ENCODE peak calls at places on chromosomes 11 and 22, in nine cellular contexts. D is Calu3, W is AG10803, Y is GM10248, F is Caco-2, U is OCI-LY7, T is tibial artery, N is endothelial cell of umbilical vein, K is IMR-90. J is an unnamed sample.

GRCh38 chr11:27898166-27898565 is 197.9 kb upstream of the BDNF start:
- DNase-seq in D (no peak), W (no peak), Y (no peak), F (no peak), U (no peak), T (no peak), N (no peak), K (no peak), J (no peak)

GRCh38 chr22:24208012-24208749 is 26.9 kb downstream of the SUSD2 start:
- DNase-seq in D (peak; percentile 60), W (peak; percentile 97), Y (no peak), F (peak; percentile 64), U (no peak), T (peak; percentile 78), N (peak; percentile 98), K (peak; percentile 98), J (peak; percentile 60)

GRCh38 chr11:14537134-14537599 is 17.0 kb upstream of the PSMA1 start:
- DNase-seq in D (peak; percentile 22), W (peak; percentile 8), Y (peak; percentile 67), F (peak; percentile 47), U (peak; percentile 40), T (peak; percentile 25), N (peak; percentile 60), K (peak; percentile 15), J (no peak)

GRCh38 chr11:2783536-2784082 is 83.8 kb upstream of the KCNQ1OT1 start:
- DNase-seq in D (no peak), W (no peak), Y (no peak), F (no peak), U (no peak), T (no peak), N (no peak), K (peak; percentile 4), J (no peak)

GRCh38 chr11:102139081-102139498 is 28.8 kb downstream of the YAP1 start:
- DNase-seq in D (no peak), W (peak; percentile 82), Y (no peak), F (no peak), U (no peak), T (no peak), N (peak; percentile 13), K (peak; percentile 93), J (peak; percentile 63)

GRCh38 chr11:65871811-65872548 is 620 bp downstream of the EFEMP2 start:
- DNase-seq in D (no peak), W (peak; percentile 39), Y (no peak), F (no peak), U (no peak), T (no peak), N (peak; percentile 46), K (no peak), J (no peak)

GRCh38 chr11:104164028-104164520 is at the start of gene PDGFD:
- DNase-seq in D (peak; percentile 79), W (peak; percentile 66), Y (peak; percentile 47), F (no peak), U (peak; percentile 87), T (peak; percentile 66), N (peak; percentile 89), K (peak; percentile 70), J (peak; percentile 38)

GRCh38 chr11:106398396-106399074 is 321.1 kb downstream of the AASDHPPT start:
- DNase-seq in D (no peak), W (peak; percentile 39), Y (no peak), F (no peak), U (no peak), T (no peak), N (no peak), K (peak; percentile 57), J (no peak)

GRCh38 chr11:122488892-122489291 is 166.6 kb upstream of the UBASH3B start:
- DNase-seq in D (no peak), W (no peak), Y (no peak), F (no peak), U (no peak), T (no peak), N (no peak), K (no peak), J (no peak)

GRCh38 chr22:22076937-22077703 is 94.5 kb upstream of the TOP3B start:
- DNase-seq in D (no peak), W (no peak), Y (no peak), F (no peak), U (no peak), T (no peak), N (no peak), K (peak; percentile 26), J (no peak)

GRCh38 chr22:46542011-46542985 is 4.9 kb upstream of the CELSR1 start:
- DNase-seq in D (peak; percentile 91), W (peak; percentile 56), Y (peak; percentile 92), F (peak; percentile 88), U (peak; percentile 71), T (peak; percentile 58), N (peak; percentile 66), K (peak; percentile 50), J (peak; percentile 40)

GRCh38 chr22:49815641-49816071 is 12.0 kb downstream of the BRD1 start:
- DNase-seq in D (peak; percentile 60), W (no peak), Y (no peak), F (no peak), U (no peak), T (no peak), N (no peak), K (peak; percentile 19), J (no peak)

GRCh38 chr11:9990221-9990973 is 303.6 kb downstream of the SBF2 start:
- DNase-seq in D (no peak), W (peak; percentile 54), Y (no peak), F (peak; percentile 17), U (no peak), T (no peak), N (peak; percentile 18), K (peak; percentile 37), J (no peak)

GRCh38 chr11:10664005-10664404 is 29.6 kb downstream of the IRAG1 start:
- DNase-seq in D (no peak), W (no peak), Y (no peak), F (no peak), U (no peak), T (no peak), N (no peak), K (no peak), J (no peak)

GRCh38 chr22:49604732-49605302 is 222.9 kb downstream of the BRD1 start:
- DNase-seq in D (no peak), W (no peak), Y (no peak), F (no peak), U (no peak), T (no peak), N (no peak), K (no peak), J (no peak)

GRCh38 chr22:20551805-20552449 is 44.5 kb downstream of the MED15 start:
- DNase-seq in D (no peak), W (peak; percentile 54), Y (no peak), F (no peak), U (no peak), T (peak; percentile 59), N (peak; percentile 48), K (no peak), J (peak; percentile 37)

GRCh38 chr11:73693877-73694525 is 47.6 kb downstream of the PLEKHB1 start:
- DNase-seq in D (no peak), W (no peak), Y (no peak), F (no peak), U (no peak), T (no peak), N (no peak), K (no peak), J (no peak)

GRCh38 chr11:130070109-130070828 is 575 bp downstream of the APLP2 start:
- DNase-seq in D (no peak), W (no peak), Y (peak; percentile 62), F (peak; percentile 76), U (peak; percentile 79), T (no peak), N (peak; percentile 45), K (peak; percentile 13), J (peak; percentile 40)

GRCh38 chr22:19853058-19853878 is 1.4 kb downstream of the GNB1L start:
- DNase-seq in D (no peak), W (no peak), Y (peak; percentile 13), F (no peak), U (no peak), T (no peak), N (no peak), K (no peak), J (peak; percentile 18)

GRCh38 chr11:64101461-64101860 is 64.5 kb downstream of the MACROD1 start:
- DNase-seq in D (no peak), W (peak; percentile 23), Y (no peak), F (no peak), U (no peak), T (no peak), N (no peak), K (no peak), J (no peak)

GRCh38 chr22:17548756-17549035 is 14.6 kb upstream of the SLC25A18 start:
- DNase-seq in D (no peak), W (no peak), Y (no peak), F (no peak), U (no peak), T (no peak), N (no peak), K (no peak), J (no peak)
- TF ChIP-seq CTCF in D (no peak), W (no peak), Y (no peak), F (no peak), U (no peak), T (no peak), N (no peak), K (no peak), J (no peak)

DNA sequence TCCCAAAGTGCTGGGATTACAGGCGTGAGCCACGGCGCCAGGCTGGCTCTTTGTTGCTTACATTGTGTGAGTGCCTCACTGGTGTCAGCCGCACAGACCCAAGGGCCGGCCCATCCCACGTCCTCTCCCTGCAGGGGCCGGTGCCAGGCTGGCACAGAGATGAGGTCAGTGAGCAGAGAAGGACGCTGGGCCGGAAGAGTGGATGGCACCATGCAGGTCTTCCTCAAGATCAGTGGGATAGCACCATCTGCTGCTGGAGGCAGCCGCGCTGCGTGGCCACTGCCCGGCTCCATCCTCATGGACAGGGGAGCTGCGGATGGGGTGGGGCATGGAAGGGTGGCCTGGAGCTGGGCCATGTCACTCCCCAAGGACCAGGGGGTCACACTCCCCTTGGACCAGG is 22.0 kb upstream of the FGF4 start:
- DNase-seq in D (no peak), W (no peak), Y (no peak), F (no peak), U (no peak), T (no peak), N (no peak), K (no peak), J (no peak)
- TF ChIP-seq CTCF in D (no peak), W (no peak), Y (no peak), F (no peak), U (no peak), T (no peak), N (no peak), K (peak; percentile 23), J (no peak)

GRCh38 chr11:128318856-128319474 is 268.4 kb downstream of the ETS1 start:
- DNase-seq in D (no peak), W (no peak), Y (peak; percentile 56), F (no peak), U (peak; percentile 14), T (no peak), N (peak; percentile 51), K (peak; percentile 44), J (no peak)
- TF ChIP-seq CTCF in D (no peak), W (no peak), Y (no peak), F (peak; percentile 1), U (peak; percentile 26), T (no peak), N (no peak), K (no peak), J (no peak)

DNA sequence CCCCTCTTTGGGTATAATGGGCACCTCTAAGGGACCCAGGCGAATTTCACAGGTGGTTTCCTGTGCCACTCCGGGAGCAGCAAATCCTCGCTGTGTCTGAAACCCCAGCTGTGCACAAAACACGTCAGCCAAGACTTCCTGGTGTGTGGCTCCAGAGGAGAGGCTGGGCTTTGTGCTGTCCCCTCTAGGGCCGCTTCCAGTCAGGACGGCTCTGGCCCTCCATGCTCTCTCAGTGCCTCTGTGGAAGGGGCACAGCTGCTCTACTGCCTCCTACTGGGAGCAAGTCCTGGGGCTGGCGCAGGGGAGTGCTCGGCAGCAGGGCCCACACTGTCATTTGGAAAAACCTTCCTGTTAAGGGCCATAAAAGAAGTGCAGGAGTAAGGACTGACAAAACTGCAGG is 23.7 kb upstream of the ARFGAP3 start:
- DNase-seq in D (no peak), W (no peak), Y (no peak), F (no peak), U (no peak), T (no peak), N (no peak), K (no peak), J (no peak)
- TF ChIP-seq CTCF in D (no peak), W (no peak), Y (peak; percentile 17), F (no peak), U (peak; percentile 57), T (no peak), N (peak; percentile 23), K (no peak), J (no peak)